ENCODE peak calls at places on chromosomes 11 and 22, in four cellular contexts. H is CD8-positive, alpha-beta T cell; Y is astrocyte; A is upper lobe of right lung. X is an unnamed sample.

GRCh38 chr22:20199413-20199842 is 48.6 kb upstream of the CCDC188 start:
- DNase-seq in A (no peak), H (no peak), Y (no peak), X (no peak)

GRCh38 chr11:30487200-30487898 is 98.8 kb downstream of the MPPED2 start:
- DNase-seq in A (no peak), Y (no peak), H (no peak), X (peak; percentile 4)

GRCh38 chr22:43442386-43443060 is 30.7 kb downstream of the MPPED1 start:
- DNase-seq in A (peak; percentile 52), H (no peak), Y (no peak), X (no peak)

GRCh38 chr11:63019506-63019905 is 3.9 kb upstream of the SLC22A8 start:
- DNase-seq in A (no peak), H (no peak), Y (no peak), X (no peak)

GRCh38 chr22:28269277-28269676 is 350.2 kb upstream of the PITPNB start:
- DNase-seq in Y (no peak), A (no peak), H (no peak), X (no peak)

GRCh38 chr11:59114344-59114743 is 7.3 kb downstream of the FAM111B start:
- DNase-seq in Y (no peak), A (no peak), H (no peak), X (no peak)

GRCh38 chr11:95485115-95485900 is 254.3 kb upstream of the SESN3 start:
- DNase-seq in A (no peak), H (no peak), Y (peak; percentile 89), X (no peak)

GRCh38 chr22:44710474-44711235 is 8.7 kb downstream of the PRR5 start:
- DNase-seq in Y (no peak), A (no peak), H (peak; percentile 63), X (no peak)

GRCh38 chr11:79026803-79027445 is 413.9 kb downstream of the TENM4 start:
- DNase-seq in H (no peak), A (no peak), Y (peak; percentile 74), X (peak; percentile 36)

GRCh38 chr22:25143161-25144076 is 56.2 kb upstream of the CRYBB3 start:
- DNase-seq in Y (no peak), A (no peak), H (no peak), X (no peak)

GRCh38 chr11:67230406-67230805 is 35.9 kb upstream of the GRK2 start:
- DNase-seq in A (no peak), Y (no peak), H (no peak), X (no peak)

GRCh38 chr11:88318017-88318416 is 19.5 kb downstream of the CTSC start:
- DNase-seq in Y (no peak), A (no peak), H (no peak), X (no peak)

GRCh38 chr11:102534261-102534872 is 3.8 kb upstream of the MMP7 start:
- DNase-seq in Y (no peak), A (no peak), H (no peak), X (no peak)

GRCh38 chr11:85619497-85619896 is 7.6 kb downstream of the DLG2 start:
- DNase-seq in Y (no peak), A (peak; percentile 71), H (no peak), X (no peak)

GRCh38 chr11:73951797-73952196 is 971 bp downstream of the DNAJB13 start:
- DNase-seq in Y (peak; percentile 70), H (no peak), A (no peak), X (no peak)

GRCh38 chr11:66211100-66211499 is 57.3 kb upstream of the RAB1B start:
- DNase-seq in Y (no peak), H (no peak), A (no peak), X (no peak)

GRCh38 chr11:116970485-116971292 is 127.5 kb downstream of the SIK3 start:
- DNase-seq in A (no peak), Y (no peak), H (peak; percentile 26), X (no peak)

GRCh38 chr11:131883332-131883731 is 512.9 kb downstream of the NTM start:
- DNase-seq in A (no peak), H (no peak), Y (no peak), X (no peak)

GRCh38 chr11:61760946-61761345 is 8.5 kb downstream of the MYRF start:
- DNase-seq in Y (no peak), H (no peak), A (no peak), X (no peak)

GRCh38 chr11:59746111-59746510 is 9.1 kb upstream of the STX3 start:
- DNase-seq in Y (no peak), A (no peak), H (no peak), X (no peak)

GRCh38 chr11:4072668-4073285 is 21.8 kb upstream of the RRM1 start:
- DNase-seq in Y (peak; percentile 39), A (no peak), H (peak; percentile 56), X (no peak)

GRCh38 chr11:96200243-96200642 is 142.8 kb downstream of the MAML2 start:
- DNase-seq in H (no peak), A (no peak), Y (peak; percentile 86), X (no peak)

GRCh38 chr11:86551286-86551685 is 121.1 kb downstream of the ME3 start:
- DNase-seq in H (no peak), A (no peak), Y (peak; percentile 98), X (no peak)

GRCh38 chr11:6660712-6661111 is 5.1 kb upstream of the DCHS1 start:
- DNase-seq in Y (no peak), A (no peak), H (no peak), X (no peak)

GRCh38 chr22:22507743-22508273 is 734 bp downstream of the ZNF280B start:
- DNase-seq in A (no peak), H (no peak), Y (no peak), X (no peak)

GRCh38 chr22:48071828-48072227 is 1309.4 kb downstream of the TBC1D22A start:
- DNase-seq in A (no peak), H (no peak), Y (no peak), X (no peak)

DNA sequence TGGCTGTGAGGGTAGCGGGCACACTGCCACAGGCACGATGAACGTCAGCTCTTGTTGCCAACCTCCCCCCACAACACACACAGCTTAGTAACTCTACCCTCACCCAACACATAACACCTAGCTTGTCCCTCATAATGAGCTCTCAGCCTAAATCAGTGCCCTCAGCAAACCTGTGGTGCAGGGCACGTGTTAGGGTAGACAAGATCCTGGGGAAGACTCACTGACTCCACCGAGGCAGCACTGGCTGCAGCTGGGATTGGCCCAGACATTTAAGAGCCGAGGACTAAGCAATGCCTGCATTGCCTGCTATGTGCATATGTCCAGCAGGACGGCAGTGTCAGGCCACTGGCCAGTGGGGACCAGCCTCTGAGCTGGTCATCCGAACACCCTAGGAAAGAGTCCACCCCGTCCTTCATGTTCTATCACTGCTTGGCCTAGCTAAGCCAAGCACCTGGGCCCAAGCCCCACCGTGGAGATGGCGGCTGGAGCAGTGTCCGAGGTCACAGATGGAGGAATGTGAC is 32.9 kb upstream of the TRIM29 start:
- DNase-seq in H (no peak), A (peak; percentile 45), Y (no peak), X (no peak)
- H3K27me3 ChIP-seq in H (peaks cover 15% of the 10 kb centered on the region), A (peaks cover 32% of the 10 kb centered on the region), Y (peaks cover 30% of the 10 kb centered on the region), X (peaks cover 12% of the 10 kb centered on the region)

DNA sequence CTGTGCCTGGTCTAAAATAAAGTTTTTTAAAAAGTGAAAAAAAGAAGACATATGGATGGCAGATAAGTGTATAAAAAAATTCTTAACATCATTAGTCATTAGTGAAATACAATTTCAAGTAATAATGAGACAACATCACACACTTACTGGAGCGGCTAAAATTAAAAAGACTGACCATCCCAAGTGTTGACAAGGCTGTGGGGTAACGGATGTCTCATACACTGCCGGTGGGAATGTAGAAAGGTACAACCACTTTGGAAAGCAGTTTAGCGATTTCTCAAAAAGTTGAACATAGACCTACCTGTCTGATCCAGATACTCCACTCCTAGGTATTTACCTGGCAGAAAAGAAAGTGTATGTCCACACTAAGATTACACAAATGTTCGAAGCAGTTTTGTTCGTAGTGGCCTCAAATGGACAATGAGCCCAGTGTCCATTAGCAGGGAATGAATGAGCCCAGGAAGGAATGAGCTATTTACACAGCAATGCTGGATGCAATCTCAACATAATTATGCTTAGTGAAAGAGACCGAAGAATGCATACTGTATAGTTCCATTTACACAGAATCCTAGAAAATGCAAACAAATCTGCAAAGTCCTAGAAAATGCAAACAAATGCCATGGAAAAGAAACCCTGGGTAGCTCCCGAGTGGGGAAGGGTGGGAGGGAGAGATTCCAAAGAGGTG is 6.7 kb upstream of the MUC2 start:
- DNase-seq in Y (no peak), A (no peak), H (no peak), X (no peak)
- H3K27me3 ChIP-seq in Y (peaks cover 4% of the 10 kb centered on the region), A (no peaks in the 10 kb centered on the region), H (no peaks in the 10 kb centered on the region), X (no peaks in the 10 kb centered on the region)

GRCh38 chr22:30438559-30438958 is 13.0 kb downstream of the MTFP1 start:
- DNase-seq in H (no peak), A (no peak), Y (no peak), X (no peak)
- H3K27me3 ChIP-seq in H (peaks cover 3% of the 10 kb centered on the region), A (peaks cover 9% of the 10 kb centered on the region), Y (peaks cover 4% of the 10 kb centered on the region), X (peaks cover 6% of the 10 kb centered on the region)

GRCh38 chr11:44516688-44517301 is 48.7 kb upstream of the CD82 start:
- DNase-seq in H (no peak), Y (no peak), A (no peak), X (no peak)
- H3K27me3 ChIP-seq in H (no peaks in the 10 kb centered on the region), Y (peaks cover 17% of the 10 kb centered on the region), A (no peaks in the 10 kb centered on the region), X (no peaks in the 10 kb centered on the region)

DNA sequence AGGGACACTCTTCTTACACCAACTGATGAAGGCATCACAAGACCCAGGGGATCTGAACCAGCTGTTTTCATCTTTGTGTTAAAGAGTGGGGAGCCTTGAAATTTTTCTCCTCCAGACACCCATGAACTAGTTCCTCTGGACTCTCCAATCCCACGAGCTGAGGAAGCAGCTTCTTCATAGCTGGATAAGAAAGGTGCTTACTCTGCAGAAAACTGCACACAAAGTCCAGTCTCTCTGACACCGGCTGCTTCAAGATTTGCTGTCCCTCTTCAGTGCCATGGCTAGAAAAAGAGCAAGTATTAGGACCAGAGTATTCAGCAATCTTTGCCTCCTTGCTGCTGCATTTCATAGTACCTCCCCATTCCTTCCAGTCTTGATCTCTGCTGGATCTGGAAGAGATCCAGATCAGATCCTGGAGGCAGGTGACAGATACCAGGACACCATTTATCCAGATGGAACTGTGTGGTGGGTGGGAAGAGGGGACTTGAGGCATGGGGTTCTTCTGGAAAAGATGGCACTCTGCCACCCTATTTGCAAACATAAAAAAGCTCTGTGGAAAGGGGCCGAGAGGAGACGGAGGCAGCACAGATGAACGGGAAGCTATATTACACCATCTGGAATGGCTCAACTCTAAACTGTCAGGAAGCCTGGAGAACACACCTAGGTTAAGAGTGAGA is 25.5 kb downstream of the IL18BP start:
- DNase-seq in H (no peak), A (peak; percentile 7), Y (no peak), X (no peak)
- H3K27me3 ChIP-seq in H (no peaks in the 10 kb centered on the region), A (no peaks in the 10 kb centered on the region), Y (no peaks in the 10 kb centered on the region), X (no peaks in the 10 kb centered on the region)

DNA sequence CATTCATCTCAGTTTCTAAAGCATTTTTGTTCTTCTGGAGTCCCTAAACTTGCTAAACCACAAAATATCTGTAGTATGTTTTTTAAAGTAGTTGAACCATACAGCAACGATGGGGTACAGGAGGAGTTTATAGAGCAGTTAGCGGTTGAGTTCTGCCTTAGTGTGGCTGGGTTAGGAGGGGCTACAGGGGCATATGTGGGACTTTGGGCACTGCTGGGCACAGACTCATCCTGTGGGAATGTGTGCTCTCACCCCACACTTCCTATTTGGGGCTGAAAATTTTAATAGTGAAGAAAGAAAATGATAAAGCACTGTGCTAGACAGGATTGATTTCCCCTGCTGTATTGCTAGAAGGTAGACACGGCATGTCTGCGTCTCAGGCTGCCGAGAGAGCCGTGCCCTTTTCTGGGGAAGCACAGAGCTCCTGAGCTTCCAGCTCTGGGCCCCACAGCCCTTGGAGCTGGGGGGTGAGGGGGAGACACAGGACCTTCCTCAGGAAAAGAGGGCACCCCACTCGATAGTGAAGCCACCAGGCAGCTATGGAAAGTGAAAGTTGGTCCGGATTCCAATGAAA is 81.3 kb upstream of the PPARA start:
- DNase-seq in A (peak; percentile 68), Y (peak; percentile 84), H (no peak), X (peak; percentile 42)
- H3K27me3 ChIP-seq in A (no peaks in the 10 kb centered on the region), Y (no peaks in the 10 kb centered on the region), H (no peaks in the 10 kb centered on the region), X (no peaks in the 10 kb centered on the region)

GRCh38 chr11:122505304-122506006 is 150.1 kb upstream of the UBASH3B start:
- DNase-seq in Y (peak; percentile 88), H (peak; percentile 39), A (peak; percentile 75), X (peak; percentile 69)
- H3K27me3 ChIP-seq in Y (no peaks in the 10 kb centered on the region), H (no peaks in the 10 kb centered on the region), A (peaks cover 4% of the 10 kb centered on the region), X (no peaks in the 10 kb centered on the region)